ENCODE peak calls at places on chromosome 10, in eight cellular contexts. O is activated gamma-delta T cell treated with anti-CD3 and anti-CD28 coated beads, Interleukin-2, amount 50 U/mL, for 16 hours; M is kidney tubule cell; A is T-cell; N is left ventricle myocardium superior; B is amniotic epithelial cell; E is activated CD4-positive, CD25-positive, alpha-beta regulatory T cell treated with anti-CD3 and anti-CD28 coated beads, Interleukin-2, amount 50 U/mL, for 72 hours; Y is renal cortical epithelial cell. D is an unnamed sample.
A peak's percentile ranks its signal among the peaks of the same experiment; 100 is the strongest.

GRCh38 chr10:128846927-128847326 is 620.1 kb upstream of the MGMT start:
- DNase-seq in E (no peak), B (no peak), N (no peak), O (no peak), A (no peak), M (no peak), Y (no peak), D (no peak)

GRCh38 chr10:69241575-69241974 is 21.4 kb downstream of the HKDC1 start:
- DNase-seq in M (no peak), B (no peak), N (no peak), A (no peak), E (no peak), O (no peak), Y (no peak), D (no peak)

GRCh38 chr10:130137077-130137448 is 872 bp downstream of the GLRX3 start:
- DNase-seq in M (peak; percentile 54), O (no peak), N (no peak), B (peak; percentile 49), A (no peak), Y (peak; percentile 43), E (no peak), D (peak; percentile 51)

GRCh38 chr10:123995461-123996131 is 97.8 kb downstream of the CHST15 start:
- DNase-seq in Y (peak; percentile 40), N (peak; percentile 54), O (no peak), M (peak; percentile 91), A (no peak), E (no peak), B (peak; percentile 56), D (peak; percentile 84)

GRCh38 chr10:44925224-44925623 is 14.1 kb downstream of the TMEM72 start:
- DNase-seq in A (no peak), M (peak; percentile 42), E (no peak), Y (peak; percentile 36), B (no peak), O (no peak), N (no peak), D (peak; percentile 20)

GRCh38 chr10:104267721-104268690 is 978 bp upstream of the GSTO2 start:
- DNase-seq in N (no peak), M (peak; percentile 23), B (peak; percentile 16), A (no peak), Y (no peak), O (no peak), E (no peak), D (peak; percentile 35)

GRCh38 chr10:129694633-129695356 is 227.8 kb downstream of the MGMT start:
- DNase-seq in N (peak; percentile 74), Y (no peak), B (no peak), A (no peak), O (no peak), M (no peak), E (no peak), D (no peak)

GRCh38 chr10:77602913-77603528 is 34.6 kb downstream of the KCNMA1 start:
- DNase-seq in B (no peak), N (no peak), E (no peak), M (no peak), O (no peak), Y (no peak), A (no peak), D (no peak)

GRCh38 chr10:36880898-36881297 is 244.5 kb upstream of the ANKRD30A start:
- DNase-seq in A (no peak), N (no peak), M (peak; percentile 29), Y (peak; percentile 27), O (no peak), E (no peak), B (peak; percentile 38), D (peak; percentile 5)

GRCh38 chr10:123972481-123973401 is 81.1 kb upstream of the CPXM2 start:
- DNase-seq in B (no peak), O (no peak), N (no peak), E (no peak), A (no peak), M (no peak), Y (no peak), D (no peak)

GRCh38 chr10:4080225-4080624 is 295.2 kb upstream of the KLF6 start:
- DNase-seq in A (no peak), Y (no peak), E (no peak), M (no peak), B (no peak), O (no peak), N (no peak), D (no peak)

GRCh38 chr10:77604941-77605351 is 32.7 kb downstream of the KCNMA1 start:
- DNase-seq in B (no peak), N (no peak), A (no peak), E (no peak), M (no peak), Y (no peak), O (no peak), D (no peak)

GRCh38 chr10:97427571-97428179 is 1.7 kb downstream of the PGAM1 start:
- DNase-seq in N (peak; percentile 53), A (no peak), E (no peak), O (no peak), B (peak; percentile 37), M (peak; percentile 85), Y (no peak), D (peak; percentile 77)

GRCh38 chr10:62057359-62057758 is 155.9 kb downstream of the ARID5B start:
- DNase-seq in A (no peak), Y (no peak), E (no peak), N (no peak), B (peak; percentile 62), O (no peak), M (no peak), D (no peak)

GRCh38 chr10:60175418-60175817 is 214.3 kb downstream of the ANK3 start:
- DNase-seq in A (no peak), M (no peak), N (no peak), E (no peak), B (peak; percentile 24), Y (no peak), O (no peak), D (no peak)

GRCh38 chr10:20885678-20886077 is 11.4 kb downstream of the NEBL start:
- DNase-seq in Y (peak; percentile 95), A (no peak), O (no peak), N (no peak), B (no peak), E (no peak), M (peak; percentile 76), D (peak; percentile 34)

GRCh38 chr10:75099952-75100763 is 11.3 kb upstream of the SAMD8 start:
- DNase-seq in E (peak; percentile 88), B (peak; percentile 34), Y (peak; percentile 16), N (peak; percentile 90), O (peak; percentile 67), M (peak; percentile 68), A (peak; percentile 70), D (peak; percentile 65)

GRCh38 chr10:110069502-110069982 is 61.8 kb downstream of the ADD3 start:
- DNase-seq in N (no peak), Y (peak; percentile 79), A (no peak), E (no peak), B (peak; percentile 16), M (no peak), O (no peak), D (no peak)

GRCh38 chr10:96830511-96831199 is 1.4 kb upstream of the LCOR start:
- DNase-seq in N (no peak), E (peak; percentile 76), A (peak; percentile 79), B (peak; percentile 66), Y (peak; percentile 72), M (peak; percentile 80), O (peak; percentile 78), D (peak; percentile 85)

GRCh38 chr10:103547391-103547946 is 54.0 kb downstream of the NEURL1 start:
- DNase-seq in N (no peak), Y (no peak), O (no peak), M (no peak), E (no peak), A (no peak), B (peak; percentile 61), D (no peak)

GRCh38 chr10:90968448-90969086 is 47.7 kb upstream of the ANKRD1 start:
- DNase-seq in N (no peak), Y (peak; percentile 94), M (peak; percentile 91), A (no peak), B (peak; percentile 94), E (no peak), O (no peak), D (peak; percentile 91)

GRCh38 chr10:73899401-73899780 is 11.5 kb upstream of the PLAU start:
- DNase-seq in O (no peak), B (peak; percentile 93), M (peak; percentile 98), Y (peak; percentile 96), E (no peak), N (no peak), A (no peak), D (peak; percentile 92)

GRCh38 chr10:98097611-98098010 is 36.8 kb upstream of the R3HCC1L start:
- DNase-seq in E (no peak), N (no peak), A (no peak), M (no peak), O (no peak), Y (peak; percentile 12), B (no peak), D (no peak)

GRCh38 chr10:12898271-12898670 is 103.2 kb downstream of the CCDC3 start:
- DNase-seq in A (no peak), N (no peak), E (no peak), B (no peak), Y (no peak), O (no peak), M (no peak), D (no peak)

GRCh38 chr10:90407116-90407515 is 450.7 kb downstream of the HTR7 start:
- DNase-seq in M (peak; percentile 24), A (no peak), E (no peak), B (peak; percentile 65), Y (peak; percentile 19), O (no peak), N (no peak), D (no peak)

GRCh38 chr10:6047847-6048246 is 14.3 kb downstream of the IL2RA start:
- DNase-seq in N (no peak), O (no peak), M (no peak), E (no peak), Y (no peak), B (no peak), A (no peak), D (no peak)

GRCh38 chr10:72928798-72929197 is 25.8 kb downstream of the PLA2G12B start:
- DNase-seq in M (no peak), N (no peak), B (no peak), E (no peak), Y (no peak), O (no peak), A (no peak), D (no peak)

GRCh38 chr10:102628451-102628911 is 15.8 kb upstream of the TRIM8 start:
- DNase-seq in O (no peak), M (peak; percentile 71), N (peak; percentile 89), Y (no peak), B (peak; percentile 37), E (no peak), A (no peak), D (peak; percentile 40)

GRCh38 chr10:132551093-132551807 is 13.7 kb downstream of the INPP5A start:
- DNase-seq in B (no peak), M (no peak), N (no peak), O (no peak), Y (no peak), E (no peak), A (no peak), D (no peak)

GRCh38 chr10:104304927-104305326 is 33.3 kb downstream of the ITPRIP start:
- DNase-seq in N (no peak), O (no peak), Y (no peak), A (no peak), B (no peak), E (no peak), M (no peak), D (no peak)

GRCh38 chr10:22605168-22605567 is 109.2 kb downstream of the PIP4K2A start:
- DNase-seq in B (peak; percentile 63), Y (peak; percentile 95), E (no peak), N (no peak), M (peak; percentile 80), A (no peak), O (no peak), D (peak; percentile 71)

GRCh38 chr10:36504752-36505151 is 620.6 kb upstream of the ANKRD30A start:
- DNase-seq in B (no peak), A (no peak), O (no peak), Y (peak; percentile 31), E (no peak), N (no peak), M (no peak), D (no peak)

GRCh38 chr10:87646920-87647319 is 12.8 kb upstream of the PAPSS2 start:
- DNase-seq in Y (no peak), B (no peak), O (no peak), N (no peak), E (no peak), M (no peak), A (no peak), D (no peak)

GRCh38 chr10:28135258-28135657 is 136.4 kb upstream of the ODAD2 start:
- DNase-seq in O (no peak), Y (no peak), N (no peak), E (no peak), A (no peak), B (no peak), M (no peak), D (no peak)

D was measured in ACHN.